ENCODE peak calls at places on chromosomes 1 and 21, in six cellular contexts. One of them, this sample, is unnamed.

GRCh38 chr1:17684810-17685209 is 70.3 kb upstream of the ACTL8 start:
- DNase-seq in IMR-90: no peak
- DNase-seq in uterus: no peak
- DNase-seq in heart left ventricle: no peak
- DNase-seq in HCT116: no peak
- DNase-seq in right lobe of liver: no peak
- DNase-seq in this sample: no peak

GRCh38 chr1:226551299-226551698 is 2.7 kb downstream of the STUM start:
- DNase-seq in IMR-90: no peak
- DNase-seq in uterus: no peak
- DNase-seq in heart left ventricle: no peak
- DNase-seq in HCT116: no peak
- DNase-seq in right lobe of liver: no peak
- DNase-seq in this sample: no peak

GRCh38 chr1:227016990-227017389 is 76.9 kb downstream of the COQ8A start:
- DNase-seq in IMR-90: no peak
- DNase-seq in uterus: no peak
- DNase-seq in heart left ventricle: no peak
- DNase-seq in HCT116: no peak
- DNase-seq in right lobe of liver: no peak
- DNase-seq in this sample: no peak

GRCh38 chr21:45154511-45155508 is 80.4 kb downstream of the ADARB1 start:
- DNase-seq in IMR-90: peak; percentile 87
- DNase-seq in uterus: no peak
- DNase-seq in heart left ventricle: no peak
- DNase-seq in HCT116: no peak
- DNase-seq in right lobe of liver: no peak
- DNase-seq in this sample: peak; percentile 66

GRCh38 chr1:227944066-227944930 is 3.4 kb downstream of the WNT9A start:
- DNase-seq in IMR-90: no peak
- DNase-seq in uterus: peak; percentile 57
- DNase-seq in heart left ventricle: peak; percentile 89
- DNase-seq in HCT116: no peak
- DNase-seq in right lobe of liver: peak; percentile 31
- DNase-seq in this sample: no peak

GRCh38 chr21:45859041-45859761 is 122.4 kb upstream of the COL6A1 start:
- DNase-seq in IMR-90: no peak
- DNase-seq in uterus: no peak
- DNase-seq in heart left ventricle: no peak
- DNase-seq in HCT116: no peak
- DNase-seq in right lobe of liver: no peak
- DNase-seq in this sample: no peak

GRCh38 chr1:209383907-209384709 is 199.4 kb upstream of the CAMK1G start:
- DNase-seq in IMR-90: no peak
- DNase-seq in uterus: no peak
- DNase-seq in heart left ventricle: no peak
- DNase-seq in HCT116: no peak
- DNase-seq in right lobe of liver: no peak
- DNase-seq in this sample: no peak

GRCh38 chr1:244118087-244118761 is 67.1 kb downstream of the ZBTB18 start:
- DNase-seq in IMR-90: no peak
- DNase-seq in uterus: no peak
- DNase-seq in heart left ventricle: no peak
- DNase-seq in HCT116: no peak
- DNase-seq in right lobe of liver: no peak
- DNase-seq in this sample: no peak

GRCh38 chr1:113903496-113904291 is 905 bp downstream of the AP4B1 start:
- DNase-seq in IMR-90: no peak
- DNase-seq in uterus: no peak
- DNase-seq in heart left ventricle: no peak
- DNase-seq in HCT116: no peak
- DNase-seq in right lobe of liver: no peak
- DNase-seq in this sample: peak; percentile 53

GRCh38 chr1:199742547-199742946 is 285.0 kb upstream of the NR5A2 start:
- DNase-seq in IMR-90: peak; percentile 98
- DNase-seq in uterus: no peak
- DNase-seq in heart left ventricle: no peak
- DNase-seq in HCT116: peak; percentile 36
- DNase-seq in right lobe of liver: no peak
- DNase-seq in this sample: no peak

GRCh38 chr21:31484219-31484618 is 140.2 kb upstream of the TIAM1 start:
- DNase-seq in IMR-90: no peak
- DNase-seq in uterus: no peak
- DNase-seq in heart left ventricle: no peak
- DNase-seq in HCT116: no peak
- DNase-seq in right lobe of liver: no peak
- DNase-seq in this sample: no peak

GRCh38 chr21:25837545-25838263 is 102.9 kb downstream of the GABPA start:
- DNase-seq in IMR-90: peak; percentile 89
- DNase-seq in uterus: no peak
- DNase-seq in heart left ventricle: no peak
- DNase-seq in HCT116: no peak
- DNase-seq in right lobe of liver: no peak
- DNase-seq in this sample: no peak

GRCh38 chr1:119147626-119148180 is 7.2 kb upstream of the WARS2 start:
- DNase-seq in IMR-90: peak; percentile 24
- DNase-seq in uterus: no peak
- DNase-seq in heart left ventricle: no peak
- DNase-seq in HCT116: no peak
- DNase-seq in right lobe of liver: no peak
- DNase-seq in this sample: no peak

GRCh38 chr1:145702826-145703225 is 4.3 kb downstream of the PDZK1 start:
- DNase-seq in IMR-90: no peak
- DNase-seq in uterus: no peak
- DNase-seq in heart left ventricle: no peak
- DNase-seq in HCT116: no peak
- DNase-seq in right lobe of liver: no peak
- DNase-seq in this sample: no peak

GRCh38 chr1:17071794-17072193 is 18.0 kb upstream of the SDHB start:
- DNase-seq in IMR-90: no peak
- DNase-seq in uterus: no peak
- DNase-seq in heart left ventricle: no peak
- DNase-seq in HCT116: no peak
- DNase-seq in right lobe of liver: no peak
- DNase-seq in this sample: no peak

GRCh38 chr1:115145221-115145620 is 55.9 kb upstream of the TSPAN2 start:
- DNase-seq in IMR-90: no peak
- DNase-seq in uterus: no peak
- DNase-seq in heart left ventricle: no peak
- DNase-seq in HCT116: no peak
- DNase-seq in right lobe of liver: no peak
- DNase-seq in this sample: no peak

GRCh38 chr1:4256351-4256750 is 356.3 kb upstream of the C1orf174 start:
- DNase-seq in IMR-90: no peak
- DNase-seq in uterus: no peak
- DNase-seq in heart left ventricle: no peak
- DNase-seq in HCT116: no peak
- DNase-seq in right lobe of liver: no peak
- DNase-seq in this sample: no peak

GRCh38 chr1:226060976-226061792 is 1.3 kb upstream of the H3-3A start:
- DNase-seq in IMR-90: no peak
- DNase-seq in uterus: no peak
- DNase-seq in heart left ventricle: no peak
- DNase-seq in HCT116: no peak
- DNase-seq in right lobe of liver: no peak
- DNase-seq in this sample: peak; percentile 50

DNA sequence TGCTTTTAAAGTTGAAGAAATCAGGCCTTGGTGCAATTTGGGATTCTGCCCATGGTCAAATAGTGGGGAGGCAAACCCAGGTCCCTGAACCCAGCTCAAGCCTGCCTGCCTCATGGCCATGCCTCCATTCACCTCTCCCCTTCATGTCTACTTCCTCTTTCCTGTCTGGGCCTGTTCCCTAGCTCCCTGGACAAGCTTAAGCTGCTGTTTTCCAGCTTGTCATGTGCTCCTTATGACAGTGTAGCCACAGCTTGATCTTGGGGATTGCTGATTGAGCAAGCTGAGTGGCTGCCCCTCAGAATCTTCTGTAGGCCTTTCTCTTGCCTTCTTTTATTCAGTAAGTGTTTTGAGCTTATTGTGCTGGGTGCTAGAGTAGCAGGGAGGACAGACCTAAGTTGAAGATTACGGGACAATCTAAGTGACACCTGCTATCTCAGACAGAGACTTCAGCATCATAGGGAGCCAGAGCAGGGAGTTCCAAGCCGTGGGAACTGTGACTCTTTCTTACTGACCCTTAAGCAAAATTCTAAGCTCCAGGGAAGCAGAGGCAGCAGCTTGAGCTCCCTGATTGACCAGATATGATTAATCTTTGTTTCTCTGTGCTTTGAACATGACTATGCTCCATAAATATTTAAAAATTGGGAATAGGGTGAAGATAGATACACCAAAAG is 520 bp upstream of the MR1 start:
- DNase-seq in IMR-90: peak; percentile 35
- DNase-seq in uterus: peak; percentile 40
- DNase-seq in heart left ventricle: peak; percentile 40
- DNase-seq in HCT116: peak; percentile 18
- DNase-seq in right lobe of liver: no peak
- DNase-seq in this sample: peak; percentile 73
- TF ChIP-seq POLR2A in IMR-90: no peak
- TF ChIP-seq POLR2A in uterus: no peak
- TF ChIP-seq POLR2A in heart left ventricle: no peak
- TF ChIP-seq POLR2A in HCT116: peak; percentile 38
- TF ChIP-seq POLR2A in right lobe of liver: no peak
- TF ChIP-seq POLR2A in this sample: no peak

GRCh38 chr1:21342961-21343838 is 52.9 kb upstream of the ECE1 start:
- DNase-seq in IMR-90: no peak
- DNase-seq in uterus: no peak
- DNase-seq in heart left ventricle: no peak
- DNase-seq in HCT116: no peak
- DNase-seq in right lobe of liver: no peak
- DNase-seq in this sample: no peak

GRCh38 chr1:21347072-21347581 is 56.9 kb upstream of the ECE1 start:
- DNase-seq in IMR-90: no peak
- DNase-seq in uterus: no peak
- DNase-seq in heart left ventricle: no peak
- DNase-seq in HCT116: no peak
- DNase-seq in right lobe of liver: peak; percentile 66
- DNase-seq in this sample: no peak

GRCh38 chr1:21344098-21344749 is 54.0 kb upstream of the ECE1 start:
- DNase-seq in IMR-90: no peak
- DNase-seq in uterus: peak; percentile 39
- DNase-seq in heart left ventricle: no peak
- DNase-seq in HCT116: no peak
- DNase-seq in right lobe of liver: no peak
- DNase-seq in this sample: no peak

GRCh38 chr1:21346304-21347071 is 56.2 kb upstream of the ECE1 start:
- DNase-seq in IMR-90: no peak
- DNase-seq in uterus: no peak
- DNase-seq in heart left ventricle: no peak
- DNase-seq in HCT116: no peak
- DNase-seq in right lobe of liver: no peak
- DNase-seq in this sample: no peak

DNA sequence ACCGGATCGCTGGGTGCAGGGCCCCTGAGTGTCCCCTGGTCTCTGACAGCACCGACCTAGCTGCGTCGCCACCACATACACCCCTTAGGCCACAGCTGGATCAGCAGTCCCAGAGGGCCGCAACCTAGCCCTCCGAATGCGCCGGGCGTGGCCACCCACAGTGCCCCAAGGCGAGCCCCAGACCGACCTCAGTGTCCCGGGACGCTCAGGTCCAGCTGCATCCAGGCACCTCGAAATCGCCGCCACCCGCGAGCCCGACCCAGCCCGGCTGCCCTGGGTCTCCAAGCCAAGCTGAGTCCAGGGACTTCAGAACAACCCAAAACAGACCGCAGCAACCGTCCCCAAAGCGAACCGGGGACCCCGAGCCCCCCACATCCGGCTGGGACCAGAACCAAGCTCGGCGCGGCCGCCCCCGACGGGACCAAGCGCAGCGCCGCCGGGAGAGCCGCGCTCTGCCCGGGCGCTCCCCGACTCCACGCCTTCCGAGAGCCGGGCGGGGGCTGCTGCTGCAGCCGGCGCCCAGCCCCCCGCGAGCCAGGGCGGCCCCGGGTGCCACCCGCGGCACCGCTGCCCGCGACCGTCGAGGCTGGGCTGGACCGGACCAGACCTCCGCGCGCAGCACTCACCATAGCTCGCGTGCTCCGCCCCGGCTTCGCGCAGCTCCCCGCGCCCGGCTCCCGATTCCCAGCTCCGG is 54.6 kb upstream of the ECE1 start:
- DNase-seq in IMR-90: no peak
- DNase-seq in uterus: no peak
- DNase-seq in heart left ventricle: no peak
- DNase-seq in HCT116: no peak
- DNase-seq in right lobe of liver: peak; percentile 69
- DNase-seq in this sample: peak; percentile 53
- TF ChIP-seq POLR2A in IMR-90: no peak
- TF ChIP-seq POLR2A in uterus: no peak
- TF ChIP-seq POLR2A in heart left ventricle: no peak
- TF ChIP-seq POLR2A in HCT116: no peak
- TF ChIP-seq POLR2A in right lobe of liver: no peak
- TF ChIP-seq POLR2A in this sample: no peak

GRCh38 chr1:88175120-88175630 is 508.9 kb upstream of the PKN2 start:
- DNase-seq in IMR-90: no peak
- DNase-seq in uterus: no peak
- DNase-seq in heart left ventricle: no peak
- DNase-seq in HCT116: no peak
- DNase-seq in right lobe of liver: no peak
- DNase-seq in this sample: no peak
- TF ChIP-seq POLR2A in IMR-90: no peak
- TF ChIP-seq POLR2A in uterus: no peak
- TF ChIP-seq POLR2A in heart left ventricle: no peak
- TF ChIP-seq POLR2A in HCT116: no peak
- TF ChIP-seq POLR2A in right lobe of liver: no peak
- TF ChIP-seq POLR2A in this sample: no peak

GRCh38 chr1:20975668-20976067 is 188.6 kb upstream of the HP1BP3 start:
- DNase-seq in IMR-90: no peak
- DNase-seq in uterus: no peak
- DNase-seq in heart left ventricle: no peak
- DNase-seq in HCT116: no peak
- DNase-seq in right lobe of liver: no peak
- DNase-seq in this sample: no peak

GRCh38 chr1:20978413-20978812 is 191.3 kb upstream of the HP1BP3 start:
- DNase-seq in IMR-90: no peak
- DNase-seq in uterus: no peak
- DNase-seq in heart left ventricle: no peak
- DNase-seq in HCT116: no peak
- DNase-seq in right lobe of liver: no peak
- DNase-seq in this sample: peak; percentile 54

GRCh38 chr1:20981903-20982695 is 194.6 kb downstream of the EIF4G3 start:
- DNase-seq in IMR-90: peak; percentile 26
- DNase-seq in uterus: no peak
- DNase-seq in heart left ventricle: no peak
- DNase-seq in HCT116: no peak
- DNase-seq in right lobe of liver: no peak
- DNase-seq in this sample: peak; percentile 55

GRCh38 chr1:20983297-20983889 is 193.3 kb downstream of the EIF4G3 start:
- DNase-seq in IMR-90: no peak
- DNase-seq in uterus: no peak
- DNase-seq in heart left ventricle: no peak
- DNase-seq in HCT116: no peak
- DNase-seq in right lobe of liver: no peak
- DNase-seq in this sample: peak; percentile 15

DNA sequence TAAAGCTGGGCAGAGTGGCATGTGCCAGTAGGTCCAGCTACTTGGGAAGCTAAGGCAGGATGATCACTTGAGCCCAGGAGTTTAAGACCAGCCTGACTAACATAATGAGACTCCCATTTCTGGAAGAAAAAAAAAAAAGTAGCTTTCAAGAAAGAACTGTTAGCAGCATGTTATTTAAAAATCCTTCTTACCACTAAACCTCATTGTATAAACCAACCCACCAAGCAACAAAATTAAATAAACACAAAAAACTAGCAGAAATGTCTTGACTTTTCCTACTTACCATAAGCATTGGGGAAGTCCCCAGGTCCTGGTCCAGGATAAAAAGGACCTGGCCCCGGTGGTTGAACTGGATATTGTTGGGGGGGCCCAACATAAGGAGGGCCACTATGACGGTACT is 192.9 kb upstream of the HP1BP3 start:
- DNase-seq in IMR-90: peak; percentile 72
- DNase-seq in uterus: no peak
- DNase-seq in heart left ventricle: no peak
- DNase-seq in HCT116: no peak
- DNase-seq in right lobe of liver: no peak
- DNase-seq in this sample: no peak
- TF ChIP-seq POLR2A in IMR-90: no peak
- TF ChIP-seq POLR2A in uterus: no peak
- TF ChIP-seq POLR2A in heart left ventricle: no peak
- TF ChIP-seq POLR2A in HCT116: no peak
- TF ChIP-seq POLR2A in right lobe of liver: no peak
- TF ChIP-seq POLR2A in this sample: no peak